ENCODE peak calls at places on chromosomes 12 and 14, in eight cellular contexts. D is CD4-positive, alpha-beta memory T cell; B is adipocyte; J is small intestine; N is cardiac fibroblast; I is stomach; T is smooth muscle cell of the brain vasculature; O is fibroblast of mammary gland. Q is an unnamed sample.
A peak's percentile ranks its signal among the peaks of the same experiment; 100 is the strongest.

GRCh38 chr14:66596241-66596985 is 88.5 kb downstream of the GPHN start:
- DNase-seq in D (no peak), B (no peak), J (no peak), N (no peak), I (no peak), T (no peak), O (no peak), Q (no peak)

GRCh38 chr12:90407841-90408240 is 547.1 kb downstream of the CCER1 start:
- DNase-seq in D (no peak), B (no peak), J (no peak), N (no peak), I (no peak), T (no peak), O (peak; percentile 4), Q (no peak)

GRCh38 chr14:103657466-103657865 is 28.5 kb downstream of the KLC1 start:
- DNase-seq in D (no peak), B (peak; percentile 71), J (no peak), N (peak; percentile 95), I (no peak), T (no peak), O (peak; percentile 93), Q (peak; percentile 91)

GRCh38 chr12:96366255-96366654 is 34.0 kb downstream of the CDK17 start:
- DNase-seq in D (no peak), B (no peak), J (no peak), N (no peak), I (no peak), T (no peak), O (no peak), Q (no peak)

GRCh38 chr12:122841544-122842321 is 6.5 kb downstream of the HIP1R start:
- DNase-seq in D (no peak), B (peak; percentile 74), J (no peak), N (peak; percentile 78), I (peak; percentile 71), T (no peak), O (peak; percentile 64), Q (peak; percentile 65)

GRCh38 chr12:52674416-52674775 is 5.8 kb downstream of the KRT1 start:
- DNase-seq in D (no peak), B (no peak), J (no peak), N (no peak), I (no peak), T (no peak), O (no peak), Q (no peak)

GRCh38 chr14:59346796-59347510 is 118.2 kb downstream of the GPR135 start:
- DNase-seq in D (no peak), B (peak; percentile 44), J (no peak), N (peak; percentile 44), I (no peak), T (no peak), O (no peak), Q (peak; percentile 44)

GRCh38 chr12:124381454-124382207 is 86.7 kb downstream of the RFLNA start:
- DNase-seq in D (no peak), B (peak; percentile 34), J (peak; percentile 89), N (peak; percentile 91), I (peak; percentile 92), T (no peak), O (peak; percentile 79), Q (peak; percentile 88)

GRCh38 chr12:76952995-76953394 is 74.2 kb upstream of the CSRP2 start:
- DNase-seq in D (no peak), B (no peak), J (no peak), N (no peak), I (no peak), T (no peak), O (no peak), Q (no peak)

GRCh38 chr12:62900686-62901272 is 34.2 kb downstream of the PPM1H start:
- DNase-seq in D (no peak), B (peak; percentile 89), J (no peak), N (peak; percentile 47), I (no peak), T (no peak), O (no peak), Q (no peak)

GRCh38 chr14:101248056-101248725 is 313.1 kb upstream of the DIO3 start:
- DNase-seq in D (no peak), B (no peak), J (no peak), N (no peak), I (no peak), T (no peak), O (no peak), Q (no peak)

Q was measured in AG10803.